ENCODE peak calls at places on chromosomes 1 and 21, in eight cellular contexts. O, L, G, Q, X, J, P and M are unnamed samples.

GRCh38 chr1:185409763-185410528 is 92.9 kb upstream of the IVNS1ABP start:
- DNase-seq in O (no peak), L (no peak), G (no peak), Q (no peak), X (no peak), J (no peak), P (peak), M (no peak)

GRCh38 chr1:63698001-63698838 is 75.6 kb upstream of the ROR1 start:
- DNase-seq in O (no peak), L (no peak), G (no peak), Q (no peak), X (no peak), J (no peak), P (no peak), M (no peak)

GRCh38 chr1:151846062-151846568 is 6.5 kb upstream of the C2CD4D start:
- DNase-seq in O (no peak), L (peak), G (peak), Q (no peak), X (no peak), J (no peak), P (no peak), M (no peak)

GRCh38 chr1:28482702-28483101 is 23.1 kb upstream of the RCC1 start:
- DNase-seq in O (no peak), L (no peak), G (no peak), Q (no peak), X (no peak), J (no peak), P (no peak), M (no peak)

GRCh38 chr1:198904356-198904755 is 265.5 kb downstream of the PTPRC start:
- DNase-seq in O (no peak), L (peak), G (peak), Q (no peak), X (no peak), J (no peak), P (no peak), M (no peak)

GRCh38 chr1:12055259-12055658 is 7.8 kb upstream of the TNFRSF8 start:
- DNase-seq in O (no peak), L (no peak), G (no peak), Q (no peak), X (no peak), J (no peak), P (no peak), M (no peak)

GRCh38 chr1:155669233-155670162 is 19.1 kb downstream of the YY1AP1 start:
- DNase-seq in O (no peak), L (peak), G (no peak), Q (no peak), X (no peak), J (no peak), P (no peak), M (no peak)

GRCh38 chr1:76146184-76146583 is 71.6 kb downstream of the ST6GALNAC3 start:
- DNase-seq in O (no peak), L (no peak), G (no peak), Q (no peak), X (no peak), J (no peak), P (no peak), M (no peak)

GRCh38 chr1:164598719-164599118 is 39.7 kb downstream of the PBX1 start:
- DNase-seq in O (no peak), L (no peak), G (no peak), Q (no peak), X (no peak), J (no peak), P (no peak), M (no peak)

GRCh38 chr1:17112496-17113236 is 6.6 kb downstream of the PADI2 start:
- DNase-seq in O (no peak), L (no peak), G (no peak), Q (no peak), X (no peak), J (no peak), P (no peak), M (no peak)

GRCh38 chr1:29900727-29901126 is 664.4 kb downstream of the PTPRU start:
- DNase-seq in O (no peak), L (no peak), G (no peak), Q (no peak), X (no peak), J (no peak), P (no peak), M (no peak)

GRCh38 chr1:47578026-47578861 is 140.4 kb downstream of the FOXD2 start:
- DNase-seq in O (no peak), L (peak), G (no peak), Q (no peak), X (peak), J (no peak), P (peak), M (no peak)

GRCh38 chr1:15328785-15329480 is 80.8 kb upstream of the EFHD2 start:
- DNase-seq in O (no peak), L (no peak), G (peak), Q (no peak), X (no peak), J (peak), P (peak), M (no peak)

GRCh38 chr1:206633708-206634121 is 1.6 kb upstream of the DYRK3 start:
- DNase-seq in O (no peak), L (peak), G (peak), Q (no peak), X (no peak), J (no peak), P (peak), M (no peak)

GRCh38 chr1:207868252-207868768 is 42.6 kb downstream of the CD34 start:
- DNase-seq in O (peak), L (peak), G (peak), Q (no peak), X (peak), J (no peak), P (peak), M (no peak)

GRCh38 chr1:162498442-162498785 is 796 bp downstream of the UHMK1 start:
- DNase-seq in O (no peak), L (peak), G (peak), Q (no peak), X (no peak), J (no peak), P (no peak), M (no peak)

GRCh38 chr1:65362545-65362944 is 53.2 kb downstream of the DNAJC6 start:
- DNase-seq in O (no peak), L (peak), G (no peak), Q (no peak), X (no peak), J (no peak), P (no peak), M (no peak)

GRCh38 chr1:63327417-63328139 is 5.2 kb downstream of the FOXD3 start:
- DNase-seq in O (peak), L (peak), G (peak), Q (no peak), X (no peak), J (peak), P (peak), M (no peak)

GRCh38 chr1:5856246-5856815 is 135.9 kb downstream of the NPHP4 start:
- DNase-seq in O (no peak), L (peak), G (peak), Q (no peak), X (no peak), J (no peak), P (no peak), M (no peak)

GRCh38 chr1:78304766-78305165 is 186.0 kb upstream of the PTGFR start:
- DNase-seq in O (no peak), L (no peak), G (no peak), Q (no peak), X (no peak), J (no peak), P (no peak), M (no peak)

GRCh38 chr1:228903573-228904122 is 168.4 kb downstream of the RHOU start:
- DNase-seq in O (no peak), L (no peak), G (peak), Q (no peak), X (no peak), J (no peak), P (peak), M (no peak)

GRCh38 chr1:178126790-178127189 is 32.9 kb downstream of the RASAL2 start:
- DNase-seq in O (no peak), L (peak), G (peak), Q (no peak), X (no peak), J (no peak), P (peak), M (no peak)

GRCh38 chr21:29656504-29657227 is 283.1 kb downstream of the GRIK1 start:
- DNase-seq in O (no peak), L (peak), G (peak), Q (no peak), X (no peak), J (peak), P (peak), M (no peak)

GRCh38 chr1:33925586-33925985 is 61.7 kb downstream of the HMGB4 start:
- DNase-seq in O (no peak), L (no peak), G (no peak), Q (no peak), X (no peak), J (no peak), P (no peak), M (no peak)